ENCODE peak calls at places on chromosomes 16 and 17, in ten cellular contexts. B is NCI-H748 treated with DMSO at 0.1 percent for 48 hours, D is cardiac fibroblast, R is hypothalamus, S is mesothelial cell of epicardium, G is activated B cell treated with CpG ODN at 0.5 μM for 24 hours, C is HEK293T, Z is ascending aorta, P is pancreas, M is skeletal muscle cell. F is an unnamed sample.

GRCh38 chr16:5027575-5028235 is 6.0 kb downstream of the NAGPA start:
- DNase-seq in D (no peak), Z (no peak), G (no peak), S (no peak), M (no peak), B (no peak), R (no peak), C (no peak), P (no peak), F (no peak)

GRCh38 chr16:3656491-3657468 is 2.3 kb downstream of the DNASE1 start:
- DNase-seq in R (no peak), C (no peak), M (no peak), G (no peak), P (peak), S (no peak), Z (no peak), D (no peak), B (no peak), F (no peak)

GRCh38 chr17:3993493-3994220 is 29.4 kb upstream of the ATP2A3 start:
- DNase-seq in B (no peak), P (no peak), D (no peak), C (no peak), G (no peak), Z (no peak), S (no peak), R (no peak), M (no peak), F (no peak)

GRCh38 chr17:17698371-17698770 is 17.1 kb downstream of the RAI1 start:
- DNase-seq in P (no peak), Z (no peak), C (no peak), B (no peak), R (no peak), G (no peak), D (no peak), M (no peak), S (no peak), F (no peak)

GRCh38 chr16:70437017-70437581 is 1.8 kb downstream of the ST3GAL2 start:
- DNase-seq in D (peak), S (peak), R (no peak), P (no peak), C (peak), Z (no peak), G (no peak), B (no peak), M (peak), F (peak)

GRCh38 chr17:68425979-68426378 is 31.3 kb downstream of the WIPI1 start:
- DNase-seq in M (no peak), R (no peak), S (no peak), B (no peak), D (no peak), Z (no peak), P (peak), C (no peak), G (no peak), F (no peak)

GRCh38 chr17:8965394-8966168 is at the start of gene PIK3R5:
- DNase-seq in Z (no peak), B (peak), R (no peak), M (no peak), D (no peak), S (no peak), C (peak), G (peak), P (peak), F (no peak)

GRCh38 chr17:43683928-43684653 is 22.4 kb upstream of the MEOX1 start:
- DNase-seq in P (no peak), B (no peak), M (no peak), G (no peak), D (no peak), S (no peak), Z (no peak), R (no peak), C (no peak), F (no peak)

GRCh38 chr17:41539071-41539492 is 11.0 kb upstream of the KRT19 start:
- DNase-seq in Z (no peak), G (no peak), D (no peak), C (no peak), S (no peak), M (no peak), R (no peak), B (no peak), P (no peak), F (no peak)